ENCODE peak calls at places on chromosomes 2 and 18, in six cellular contexts. H, I, W, R, J and K are unnamed samples.
A peak's percentile ranks its signal among the peaks of the same experiment; 100 is the strongest.

GRCh38 chr2:54677476-54678265 is 45.8 kb upstream of the EML6 start:
- DNase-seq in J (no peak), I (no peak), W (no peak), R (no peak), H (no peak), K (no peak)

GRCh38 chr18:58225101-58225500 is 181.1 kb downstream of the NEDD4L start:
- DNase-seq in W (no peak), I (no peak), J (no peak), R (no peak), H (no peak), K (no peak)

GRCh38 chr2:28580078-28580477 is 84.2 kb downstream of the PLB1 start:
- DNase-seq in J (peak; percentile 13), H (no peak), R (no peak), W (no peak), I (no peak), K (no peak)

GRCh38 chr2:157895531-157895930 is 19.4 kb upstream of the ACVR1 start:
- DNase-seq in R (no peak), H (no peak), I (no peak), J (peak; percentile 61), W (no peak), K (no peak)

GRCh38 chr2:5473596-5473995 is 218.6 kb upstream of the SOX11 start:
- DNase-seq in R (no peak), H (no peak), W (no peak), J (no peak), I (no peak), K (no peak)

GRCh38 chr2:219278655-219279150 is 463 bp upstream of the DNAJB2 start:
- DNase-seq in R (no peak), I (no peak), J (no peak), H (no peak), W (no peak), K (no peak)

GRCh38 chr2:15472133-15472532 is 89.0 kb downstream of the NBAS start:
- DNase-seq in H (peak; percentile 12), W (no peak), J (no peak), R (no peak), I (no peak), K (no peak)

GRCh38 chr2:72694715-72695496 is 130.9 kb downstream of the EXOC6B start:
- DNase-seq in H (peak; percentile 79), I (no peak), J (peak; percentile 63), W (peak; percentile 66), R (no peak), K (no peak)

GRCh38 chr2:70927641-70928040 is 8.1 kb upstream of the ATP6V1B1 start:
- DNase-seq in I (no peak), W (no peak), H (no peak), R (no peak), J (no peak), K (no peak)

GRCh38 chr18:61992285-61992684 is 99.5 kb upstream of the RNF152 start:
- DNase-seq in I (no peak), J (peak; percentile 90), R (peak; percentile 9), W (no peak), H (no peak), K (no peak)

GRCh38 chr2:154425999-154426398 is 272.5 kb upstream of the KCNJ3 start:
- DNase-seq in R (no peak), W (peak; percentile 48), I (no peak), J (no peak), H (no peak), K (no peak)

GRCh38 chr2:12539306-12539705 is 177.4 kb upstream of the TRIB2 start:
- DNase-seq in I (no peak), W (no peak), R (no peak), H (no peak), J (no peak), K (no peak)

GRCh38 chr2:156464106-156464505 is 27.9 kb downstream of the GPD2 start:
- DNase-seq in J (no peak), R (no peak), W (no peak), H (no peak), I (no peak), K (no peak)

GRCh38 chr2:126736133-126736874 is 80.3 kb downstream of the GYPC start:
- DNase-seq in R (no peak), W (no peak), I (no peak), H (peak; percentile 7), J (no peak), K (no peak)

GRCh38 chr2:20430035-20430434 is 16.8 kb upstream of the RHOB start:
- DNase-seq in H (no peak), W (no peak), R (no peak), I (no peak), J (no peak), K (no peak)

GRCh38 chr18:13269599-13270011 is 51.0 kb downstream of the LDLRAD4 start:
- DNase-seq in W (peak; percentile 63), R (no peak), I (peak; percentile 78), H (no peak), J (no peak), K (no peak)

GRCh38 chr2:55721601-55722215 is 28.1 kb upstream of the PNPT1 start:
- DNase-seq in J (peak; percentile 24), R (no peak), I (no peak), W (no peak), H (no peak), K (no peak)

GRCh38 chr2:10956006-10956790 is 44.5 kb downstream of the KCNF1 start:
- DNase-seq in J (no peak), H (no peak), R (no peak), W (no peak), I (peak; percentile 29), K (no peak)

GRCh38 chr2:98412751-98413445 is 31.8 kb upstream of the INPP4A start:
- DNase-seq in I (no peak), J (peak; percentile 56), R (peak; percentile 56), H (peak; percentile 39), W (no peak), K (no peak)

GRCh38 chr18:62716679-62717058 is 1.3 kb downstream of the PHLPP1 start:
- DNase-seq in W (peak; percentile 59), J (peak; percentile 46), H (no peak), R (no peak), I (peak; percentile 61), K (no peak)

GRCh38 chr2:11420671-11421070 is 45.3 kb downstream of the E2F6 start:
- DNase-seq in H (no peak), R (no peak), I (no peak), J (no peak), W (no peak), K (no peak)

GRCh38 chr2:232280341-232280740 is 98.2 kb upstream of the ALPP start:
- DNase-seq in R (no peak), H (no peak), W (no peak), I (no peak), J (no peak), K (no peak)

GRCh38 chr18:35347991-35348390 is 3.8 kb upstream of the ZNF24 start:
- DNase-seq in R (no peak), J (no peak), W (no peak), I (no peak), H (no peak), K (no peak)

GRCh38 chr2:161090401-161090800 is 69.8 kb upstream of the TANK start:
- DNase-seq in R (no peak), I (peak; percentile 65), J (no peak), W (no peak), H (no peak), K (no peak)

GRCh38 chr18:48861181-48861715 is 89.5 kb downstream of the SMAD7 start:
- DNase-seq in I (no peak), W (peak; percentile 26), J (no peak), R (no peak), H (no peak), K (peak; percentile 43)

GRCh38 chr2:197274349-197274748 is 36.2 kb downstream of the ANKRD44 start:
- DNase-seq in W (no peak), H (no peak), R (no peak), I (no peak), J (no peak), K (no peak)

GRCh38 chr2:190984595-190984994 is 29.4 kb downstream of the STAT1 start:
- DNase-seq in J (peak; percentile 69), H (no peak), R (no peak), I (no peak), W (no peak), K (no peak)

GRCh38 chr2:183292028-183292427 is 167.8 kb downstream of the NUP35 start:
- DNase-seq in H (no peak), I (no peak), J (no peak), W (no peak), R (peak; percentile 35), K (no peak)

GRCh38 chr2:71673402-71673795 is 220.0 kb downstream of the DYSF start:
- DNase-seq in I (no peak), H (no peak), J (no peak), R (no peak), W (no peak), K (no peak)

GRCh38 chr18:37450434-37451133 is 115.0 kb downstream of the CELF4 start:
- DNase-seq in I (no peak), J (peak; percentile 15), W (peak; percentile 35), H (peak; percentile 18), R (peak; percentile 57), K (no peak)

GRCh38 chr2:226865273-226865672 is 29.4 kb downstream of the RHBDD1 start:
- DNase-seq in W (no peak), J (no peak), R (no peak), H (no peak), I (no peak), K (no peak)

GRCh38 chr2:197873293-197873701 is 68.9 kb downstream of the PLCL1 start:
- DNase-seq in J (peak; percentile 80), R (peak; percentile 57), H (no peak), I (no peak), W (no peak), K (no peak)

GRCh38 chr18:59042477-59042842 is 97.2 kb upstream of the SEC11C start:
- DNase-seq in W (no peak), J (no peak), H (no peak), I (no peak), R (no peak), K (no peak)

GRCh38 chr2:38092196-38092902 is 16.4 kb upstream of the CYP1B1 start:
- DNase-seq in I (peak; percentile 76), R (no peak), J (peak; percentile 48), H (no peak), W (peak; percentile 60), K (no peak)

GRCh38 chr18:13809025-13809384 is 14.9 kb upstream of the MC5R start:
- DNase-seq in R (no peak), W (no peak), H (no peak), I (no peak), J (no peak), K (no peak)